ENCODE peak calls at places on chromosomes 4 and X, in four cellular contexts. One of them, this sample, is unnamed. For H3K36me3, the result is how much of the 10 kb centered on the place peaks cover.

GRCh38 chr4:88054909-88055308 is 47.5 kb downstream of the PKD2 start:
- DNase-seq in OCI-LY7: peak
- DNase-seq in spleen: no peak
- DNase-seq in neural progenitor cell: peak
- DNase-seq in this sample: peak

GRCh38 chr4:4848540-4848939 is 10.9 kb upstream of the MSX1 start:
- DNase-seq in OCI-LY7: no peak
- DNase-seq in spleen: peak
- DNase-seq in neural progenitor cell: no peak
- DNase-seq in this sample: no peak

GRCh38 chr4:14592950-14593349 is 409.3 kb upstream of the CPEB2 start:
- DNase-seq in OCI-LY7: no peak
- DNase-seq in spleen: no peak
- DNase-seq in neural progenitor cell: no peak
- DNase-seq in this sample: peak

GRCh38 chrX:489805-490204 is 103.1 kb upstream of the PPP2R3B start:
- DNase-seq in OCI-LY7: no peak
- DNase-seq in spleen: peak
- DNase-seq in neural progenitor cell: no peak
- DNase-seq in this sample: no peak

GRCh38 chr4:8048856-8049686 is 109.4 kb upstream of the AFAP1 start:
- DNase-seq in OCI-LY7: no peak
- DNase-seq in spleen: no peak
- DNase-seq in neural progenitor cell: peak
- DNase-seq in this sample: peak

GRCh38 chr4:127575888-127576287 is 56.9 kb upstream of the INTU start:
- DNase-seq in OCI-LY7: no peak
- DNase-seq in spleen: no peak
- DNase-seq in neural progenitor cell: no peak
- DNase-seq in this sample: no peak

GRCh38 chr4:145231906-145232700 is 51.7 kb upstream of the OTUD4 start:
- DNase-seq in OCI-LY7: no peak
- DNase-seq in spleen: no peak
- DNase-seq in neural progenitor cell: no peak
- DNase-seq in this sample: no peak

GRCh38 chr4:117284736-117285135 is 199.4 kb upstream of the TRAM1L1 start:
- DNase-seq in OCI-LY7: no peak
- DNase-seq in spleen: no peak
- DNase-seq in neural progenitor cell: no peak
- DNase-seq in this sample: no peak

GRCh38 chr4:99642725-99643489 is 14.7 kb downstream of the C4orf54 start:
- DNase-seq in OCI-LY7: no peak
- DNase-seq in spleen: peak
- DNase-seq in neural progenitor cell: no peak
- DNase-seq in this sample: no peak

GRCh38 chrX:138058931-138059330 is 493.0 kb downstream of the ZIC3 start:
- DNase-seq in OCI-LY7: no peak
- DNase-seq in spleen: no peak
- DNase-seq in neural progenitor cell: no peak
- DNase-seq in this sample: no peak

GRCh38 chr4:53782468-53782865 is 191.2 kb upstream of the LNX1 start:
- DNase-seq in OCI-LY7: no peak
- DNase-seq in spleen: no peak
- DNase-seq in neural progenitor cell: no peak
- DNase-seq in this sample: no peak

GRCh38 chrX:21657318-21658151 is 595 bp downstream of the KLHL34 start:
- DNase-seq in OCI-LY7: no peak
- DNase-seq in spleen: peak
- DNase-seq in neural progenitor cell: no peak
- DNase-seq in this sample: no peak

GRCh38 chr4:94177822-94178221 is 29.8 kb upstream of the SMARCAD1 start:
- DNase-seq in OCI-LY7: no peak
- DNase-seq in spleen: no peak
- DNase-seq in neural progenitor cell: peak
- DNase-seq in this sample: no peak

GRCh38 chr4:26087108-26087507 is 173.1 kb downstream of the SMIM20 start:
- DNase-seq in OCI-LY7: no peak
- DNase-seq in spleen: no peak
- DNase-seq in neural progenitor cell: no peak
- DNase-seq in this sample: no peak

GRCh38 chrX:29471829-29472228 is 743.5 kb upstream of the MAGEB2 start:
- DNase-seq in OCI-LY7: no peak
- DNase-seq in spleen: no peak
- DNase-seq in neural progenitor cell: no peak
- DNase-seq in this sample: no peak

GRCh38 chr4:183840311-183840710 is 64.8 kb upstream of the STOX2 start:
- DNase-seq in OCI-LY7: peak
- DNase-seq in spleen: peak
- DNase-seq in neural progenitor cell: peak
- DNase-seq in this sample: peak

GRCh38 chrX:28709421-28709820 is 122.2 kb downstream of the IL1RAPL1 start:
- DNase-seq in OCI-LY7: no peak
- DNase-seq in spleen: no peak
- DNase-seq in neural progenitor cell: no peak
- DNase-seq in this sample: no peak

GRCh38 chr4:143253156-143253555 is 68.4 kb downstream of the USP38 start:
- DNase-seq in OCI-LY7: no peak
- DNase-seq in spleen: no peak
- DNase-seq in neural progenitor cell: no peak
- DNase-seq in this sample: peak

GRCh38 chrX:74015379-74016019 is 288.5 kb upstream of the ZCCHC13 start:
- DNase-seq in OCI-LY7: peak
- DNase-seq in spleen: no peak
- DNase-seq in neural progenitor cell: peak
- DNase-seq in this sample: peak

GRCh38 chr4:1596393-1596792 is 87.7 kb downstream of the FAM53A start:
- DNase-seq in OCI-LY7: no peak
- DNase-seq in spleen: peak
- DNase-seq in neural progenitor cell: no peak
- DNase-seq in this sample: no peak

GRCh38 chr4:74098628-74098995 is 383 bp downstream of the CXCL2 start:
- DNase-seq in OCI-LY7: no peak
- DNase-seq in spleen: peak
- DNase-seq in neural progenitor cell: no peak
- DNase-seq in this sample: no peak

GRCh38 chr4:155722816-155723499 is 35.9 kb upstream of the GUCY1B1 start:
- DNase-seq in OCI-LY7: no peak
- DNase-seq in spleen: no peak
- DNase-seq in neural progenitor cell: no peak
- DNase-seq in this sample: no peak

GRCh38 chr4:2570551-2571222 is 34.2 kb downstream of the FAM193A start:
- DNase-seq in OCI-LY7: no peak
- DNase-seq in spleen: peak
- DNase-seq in neural progenitor cell: no peak
- DNase-seq in this sample: no peak

GRCh38 chr4:81606796-81607550 is 135.3 kb upstream of the RASGEF1B start:
- DNase-seq in OCI-LY7: peak
- DNase-seq in spleen: no peak
- DNase-seq in neural progenitor cell: no peak
- DNase-seq in this sample: peak

GRCh38 chr4:26058537-26058936 is 144.5 kb downstream of the SMIM20 start:
- DNase-seq in OCI-LY7: no peak
- DNase-seq in spleen: no peak
- DNase-seq in neural progenitor cell: no peak
- DNase-seq in this sample: peak

GRCh38 chrX:47497274-47497673 is 14.3 kb upstream of the ZNF41 start:
- DNase-seq in OCI-LY7: peak
- DNase-seq in spleen: no peak
- DNase-seq in neural progenitor cell: no peak
- DNase-seq in this sample: no peak
- TF ChIP-seq CTCF in OCI-LY7: peak
- TF ChIP-seq CTCF in spleen: peak
- TF ChIP-seq CTCF in neural progenitor cell: peak
- TF ChIP-seq CTCF in this sample: peak

GRCh38 chr4:112832493-112832892 is 195.6 kb downstream of the LARP7 start:
- DNase-seq in OCI-LY7: no peak
- DNase-seq in spleen: no peak
- DNase-seq in neural progenitor cell: no peak
- DNase-seq in this sample: no peak

DNA sequence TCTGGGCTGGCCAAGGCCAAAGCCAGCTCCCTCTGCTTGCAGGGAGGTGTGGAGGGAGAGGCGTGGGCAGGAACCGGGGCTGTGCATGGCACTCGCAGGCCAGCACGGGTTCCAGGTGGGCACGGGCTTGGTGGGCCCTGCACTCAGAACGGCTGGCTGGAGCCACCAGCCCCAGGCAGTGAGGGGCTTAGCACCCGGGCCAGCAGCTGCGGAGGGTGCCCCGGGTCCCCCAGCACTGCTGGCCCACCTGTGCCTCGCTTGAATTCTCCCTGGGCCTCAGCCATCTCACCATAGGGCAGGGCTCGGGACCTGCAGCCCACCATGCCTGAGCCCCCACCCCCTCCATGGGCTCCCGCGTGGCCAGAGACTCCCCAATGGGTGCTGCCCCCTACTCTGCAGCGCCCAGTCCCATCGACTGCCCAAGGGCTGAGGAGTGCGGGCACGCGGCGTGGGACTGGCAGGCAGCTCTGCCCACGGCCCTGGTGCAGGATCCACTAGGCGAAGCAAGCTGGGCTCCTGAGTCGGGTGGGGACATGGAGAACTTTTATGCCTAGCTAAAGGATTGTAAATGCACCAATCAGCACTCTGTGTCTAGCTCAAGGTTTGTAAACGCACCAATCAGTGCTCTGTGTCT is 193.9 kb downstream of the LARP7 start:
- DNase-seq in OCI-LY7: no peak
- DNase-seq in spleen: no peak
- DNase-seq in neural progenitor cell: no peak
- DNase-seq in this sample: no peak
- H3K36me3 ChIP-seq in OCI-LY7: under half
- H3K36me3 ChIP-seq in spleen: under half
- H3K36me3 ChIP-seq in neural progenitor cell: under half
- H3K36me3 ChIP-seq in this sample: under half

DNA sequence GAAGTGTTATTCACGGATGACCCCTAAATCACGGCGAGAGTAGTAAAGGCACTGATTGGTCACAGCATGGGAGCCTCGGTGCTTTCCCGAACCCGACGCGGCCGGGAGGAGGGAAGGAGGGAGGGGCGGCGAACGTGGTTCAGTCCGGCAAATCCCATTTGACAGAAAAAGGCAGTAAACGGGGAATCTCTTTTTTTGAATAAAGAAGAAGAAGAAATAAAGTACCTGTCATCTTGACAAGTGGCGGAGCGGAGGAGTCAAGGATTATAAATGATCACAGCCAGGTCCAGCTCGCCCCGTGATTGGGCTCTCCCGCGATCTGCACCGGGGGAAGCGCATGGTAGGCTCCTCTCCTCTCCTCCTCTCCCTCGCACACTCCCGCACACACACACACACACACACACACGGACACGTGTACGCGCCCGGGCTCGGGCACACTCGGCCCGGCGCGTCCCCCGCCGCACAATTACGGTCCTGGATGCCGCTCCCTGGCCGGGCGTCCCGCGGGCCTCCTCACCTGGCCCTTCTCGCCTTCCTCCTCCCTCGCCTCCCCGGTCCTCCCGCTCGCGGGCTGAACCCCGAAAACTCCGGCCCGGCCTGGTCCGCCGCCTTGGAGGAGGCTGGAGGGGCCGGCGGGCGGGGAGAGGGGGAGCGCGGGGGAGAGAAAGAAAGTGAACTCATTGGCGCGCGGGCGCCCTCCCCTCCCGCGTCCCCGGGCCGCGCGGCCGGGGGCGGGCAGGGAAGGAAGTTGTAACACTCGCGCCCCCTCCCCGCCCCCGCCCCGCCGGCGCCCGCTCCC is 99.2 kb upstream of the TENM3 start:
- DNase-seq in OCI-LY7: no peak
- DNase-seq in spleen: no peak
- DNase-seq in neural progenitor cell: peak
- DNase-seq in this sample: no peak
- H3K4me3 ChIP-seq in OCI-LY7: no peak
- H3K4me3 ChIP-seq in spleen: peak
- H3K4me3 ChIP-seq in neural progenitor cell: peak
- H3K4me3 ChIP-seq in this sample: peak

GRCh38 chrX:63934791-63935190 is 149.8 kb upstream of the ARHGEF9 start:
- DNase-seq in OCI-LY7: no peak
- DNase-seq in spleen: no peak
- DNase-seq in neural progenitor cell: peak
- DNase-seq in this sample: no peak
- TF ChIP-seq CTCF in OCI-LY7: no peak
- TF ChIP-seq CTCF in spleen: no peak
- TF ChIP-seq CTCF in neural progenitor cell: no peak
- TF ChIP-seq CTCF in this sample: no peak

GRCh38 chr4:168978001-168978700 is 31.9 kb downstream of the CBR4 start:
- DNase-seq in OCI-LY7: no peak
- DNase-seq in spleen: no peak
- DNase-seq in neural progenitor cell: no peak
- DNase-seq in this sample: peak
- H3K36me3 ChIP-seq in OCI-LY7: under half
- H3K36me3 ChIP-seq in spleen: under half
- H3K36me3 ChIP-seq in neural progenitor cell: under half
- H3K36me3 ChIP-seq in this sample: under half

GRCh38 chrX:133988010-133988409 is 2.6 kb upstream of the GPC3 start:
- DNase-seq in OCI-LY7: no peak
- DNase-seq in spleen: no peak
- DNase-seq in neural progenitor cell: no peak
- DNase-seq in this sample: no peak

GRCh38 chrX:133984857-133985163 is 584 bp downstream of the GPC3 start:
- DNase-seq in OCI-LY7: no peak
- DNase-seq in spleen: peak
- DNase-seq in neural progenitor cell: no peak
- DNase-seq in this sample: no peak

GRCh38 chrX:133985164-133986007 is at the start of gene GPC3:
- DNase-seq in OCI-LY7: no peak
- DNase-seq in spleen: peak
- DNase-seq in neural progenitor cell: peak
- DNase-seq in this sample: no peak

GRCh38 chrX:133987188-133987587 is 1.8 kb upstream of the GPC3 start:
- DNase-seq in OCI-LY7: no peak
- DNase-seq in spleen: no peak
- DNase-seq in neural progenitor cell: no peak
- DNase-seq in this sample: no peak

GRCh38 chrX:133986008-133986683 is 752 bp upstream of the GPC3 start:
- DNase-seq in OCI-LY7: no peak
- DNase-seq in spleen: no peak
- DNase-seq in neural progenitor cell: no peak
- DNase-seq in this sample: no peak
- H3K4me3 ChIP-seq in OCI-LY7: no peak
- H3K4me3 ChIP-seq in spleen: peak
- H3K4me3 ChIP-seq in neural progenitor cell: peak
- H3K4me3 ChIP-seq in this sample: peak

This sample was measured in bronchial epithelial cell.